ENCODE peak calls at places on chromosomes 16 and 17, in seven cellular contexts. Q is heart left ventricle, I is iPS DF 6.9, F is transverse colon, E is thyroid gland, N is tibial nerve, P is cardiac muscle cell. X is an unnamed sample.

GRCh38 chr17:45102856-45103255 is 29.5 kb downstream of the PLCD3 start:
- DNase-seq in I (no peak), E (peak; percentile 13), Q (no peak), N (no peak), P (no peak), F (no peak), X (no peak)

GRCh38 chr16:75204410-75204758 is 2.6 kb downstream of the CTRB2 start:
- DNase-seq in F (no peak), P (no peak), N (no peak), Q (no peak), E (no peak), I (no peak), X (no peak)

GRCh38 chr16:14199624-14200023 is 128.5 kb downstream of the MRTFB start:
- DNase-seq in N (no peak), E (no peak), F (no peak), I (no peak), P (no peak), Q (no peak), X (no peak)

GRCh38 chr17:7632492-7632894 is 2.6 kb downstream of the SHBG start:
- DNase-seq in F (peak; percentile 40), I (no peak), N (no peak), Q (no peak), E (peak; percentile 15), P (peak; percentile 72), X (peak; percentile 48)

GRCh38 chr16:57834936-57835335 is 32.6 kb upstream of the KIFC3 start:
- DNase-seq in I (no peak), N (no peak), P (peak; percentile 29), Q (no peak), E (no peak), F (no peak), X (no peak)

GRCh38 chr16:85153046-85153445 is 40.8 kb upstream of the CIBAR2 start:
- DNase-seq in P (no peak), Q (no peak), I (no peak), E (no peak), F (no peak), N (no peak), X (no peak)

GRCh38 chr17:74389094-74389753 is 21.9 kb downstream of the GPR142 start:
- DNase-seq in Q (no peak), I (no peak), P (no peak), N (no peak), F (no peak), E (no peak), X (no peak)

GRCh38 chr17:18186271-18186982 is 2.8 kb downstream of the ALKBH5 start:
- DNase-seq in I (no peak), P (peak; percentile 80), E (no peak), Q (peak; percentile 27), F (no peak), N (peak; percentile 5), X (no peak)

GRCh38 chr17:16122697-16123434 is 92.5 kb downstream of the NCOR1 start:
- DNase-seq in F (no peak), N (no peak), I (no peak), P (no peak), Q (no peak), E (peak; percentile 14), X (no peak)

GRCh38 chr16:31698901-31699300 is 171.2 kb downstream of the AHSP start:
- DNase-seq in F (no peak), I (no peak), Q (no peak), E (no peak), P (no peak), N (no peak), X (no peak)

GRCh38 chr17:83152745-83153611 is 73.6 kb downstream of the METRNL start:
- DNase-seq in E (no peak), F (peak; percentile 42), Q (peak; percentile 64), N (peak; percentile 63), I (no peak), P (no peak), X (peak; percentile 73)

GRCh38 chr16:23949630-23950290 is 114.0 kb downstream of the PRKCB start:
- DNase-seq in Q (no peak), F (peak; percentile 67), E (peak; percentile 23), I (no peak), P (no peak), N (no peak), X (no peak)

GRCh38 chr16:49457196-49457595 is 83.6 kb downstream of the C16orf78 start:
- DNase-seq in Q (no peak), N (no peak), E (no peak), P (no peak), I (no peak), F (no peak), X (no peak)

GRCh38 chr17:45430738-45431530 is 1.7 kb downstream of the ARHGAP27 start:
- DNase-seq in I (no peak), Q (no peak), E (peak; percentile 84), F (peak; percentile 88), P (peak; percentile 14), N (no peak), X (no peak)

GRCh38 chr16:10828851-10829331 is 10.3 kb upstream of the TVP23A start:
- DNase-seq in E (peak; percentile 99), N (peak; percentile 84), Q (peak; percentile 93), I (no peak), P (peak; percentile 97), F (peak; percentile 86), X (peak; percentile 52)

GRCh38 chr17:75146597-75146996 is 7.7 kb downstream of the JPT1 start:
- DNase-seq in N (no peak), F (no peak), Q (no peak), P (peak; percentile 32), I (no peak), E (no peak), X (no peak)

DNA sequence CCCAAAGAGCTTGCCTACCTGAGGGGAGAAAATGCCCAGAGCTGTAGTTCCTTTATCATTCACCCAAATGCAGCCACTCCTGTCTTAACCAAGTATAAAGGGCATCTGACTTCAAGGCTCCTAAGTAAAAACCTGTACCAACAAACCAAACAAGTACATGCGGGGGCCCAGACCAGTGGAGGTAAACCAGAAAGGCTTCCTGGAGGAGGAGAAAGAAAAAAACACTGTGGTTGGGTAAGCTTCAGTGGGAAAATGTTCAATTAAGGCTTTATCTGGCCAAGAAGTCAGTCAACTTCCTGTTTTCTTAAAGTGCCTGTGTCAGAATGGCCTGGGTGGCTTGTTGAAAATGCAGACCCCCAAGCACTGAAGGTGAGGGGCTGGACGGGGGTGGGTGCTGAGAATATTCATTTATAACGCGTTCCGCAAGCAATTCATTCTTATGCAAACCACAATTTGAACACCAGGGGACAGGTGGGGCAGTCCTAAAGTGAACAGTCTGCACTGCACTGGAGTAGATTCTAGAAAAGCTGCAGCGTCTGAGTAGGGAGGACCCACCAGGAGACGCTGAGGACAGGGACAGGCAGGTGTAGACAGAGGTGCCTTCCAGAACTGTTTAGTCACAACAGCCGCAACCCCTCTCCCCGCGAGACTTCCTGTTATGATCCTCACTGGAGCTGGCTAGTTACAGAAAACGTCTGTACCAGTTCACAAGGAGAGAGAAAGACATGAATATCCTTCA is 467.1 kb downstream of the SOX9 start:
- DNase-seq in N (no peak), Q (no peak), I (no peak), F (peak; percentile 49), E (no peak), P (peak; percentile 57), X (no peak)
- H3K27ac ChIP-seq in N (peak overlapping the region; percentile 48), Q (no peak overlapping the region), I (no peak overlapping the region), F (peak overlapping the region; percentile 83), E (no peak overlapping the region), P (no peak overlapping the region), X (no peak overlapping the region)

DNA sequence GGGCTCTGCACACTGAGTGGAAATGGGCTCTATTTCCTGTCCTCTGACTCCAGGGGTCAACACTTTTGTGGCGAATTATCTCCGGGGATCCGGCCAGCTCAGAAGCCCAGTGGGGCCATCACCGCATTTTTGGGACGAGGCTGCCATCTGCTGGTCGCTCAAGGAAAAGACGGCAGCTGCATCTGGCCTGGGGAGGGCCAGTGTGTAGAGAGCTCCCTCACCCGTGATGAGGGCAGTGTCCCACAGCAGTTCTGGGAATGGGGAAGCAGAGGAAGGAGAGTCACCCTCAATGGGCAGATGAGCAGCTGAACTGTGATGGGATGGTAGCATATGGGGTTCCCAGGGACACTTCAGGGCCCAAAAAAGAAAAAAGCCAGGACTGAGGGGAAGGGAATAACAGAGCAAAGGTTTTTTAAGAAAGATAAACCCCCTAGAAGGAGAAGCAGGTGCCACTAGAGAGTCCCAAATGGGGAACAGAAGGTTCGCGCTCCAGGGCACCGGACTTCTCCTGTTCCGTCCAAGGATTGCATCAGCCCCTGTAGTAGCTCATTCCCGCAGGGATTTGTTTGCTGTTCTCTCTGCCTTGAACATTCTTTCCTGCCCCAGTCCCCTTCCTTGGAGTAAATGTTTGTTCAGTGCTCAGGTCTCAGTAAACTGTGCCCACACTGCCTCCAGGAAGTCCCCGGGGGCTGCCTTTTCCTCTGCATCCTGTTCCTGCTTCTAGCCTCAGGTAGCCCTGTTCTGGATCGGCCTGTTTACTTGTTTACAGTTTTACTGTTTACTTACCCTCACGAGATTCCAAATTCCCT is 9.3 kb upstream of the ABCC12 start:
- DNase-seq in F (peak; percentile 77), I (peak; percentile 60), E (peak; percentile 65), P (peak; percentile 78), Q (peak; percentile 65), N (peak; percentile 68), X (peak; percentile 75)
- H3K4me3 ChIP-seq in F (no peak overlapping the region), I (no peak overlapping the region), E (no peak overlapping the region), P (no peak overlapping the region), Q (no peak overlapping the region), N (no peak overlapping the region), X (no peak overlapping the region)

DNA sequence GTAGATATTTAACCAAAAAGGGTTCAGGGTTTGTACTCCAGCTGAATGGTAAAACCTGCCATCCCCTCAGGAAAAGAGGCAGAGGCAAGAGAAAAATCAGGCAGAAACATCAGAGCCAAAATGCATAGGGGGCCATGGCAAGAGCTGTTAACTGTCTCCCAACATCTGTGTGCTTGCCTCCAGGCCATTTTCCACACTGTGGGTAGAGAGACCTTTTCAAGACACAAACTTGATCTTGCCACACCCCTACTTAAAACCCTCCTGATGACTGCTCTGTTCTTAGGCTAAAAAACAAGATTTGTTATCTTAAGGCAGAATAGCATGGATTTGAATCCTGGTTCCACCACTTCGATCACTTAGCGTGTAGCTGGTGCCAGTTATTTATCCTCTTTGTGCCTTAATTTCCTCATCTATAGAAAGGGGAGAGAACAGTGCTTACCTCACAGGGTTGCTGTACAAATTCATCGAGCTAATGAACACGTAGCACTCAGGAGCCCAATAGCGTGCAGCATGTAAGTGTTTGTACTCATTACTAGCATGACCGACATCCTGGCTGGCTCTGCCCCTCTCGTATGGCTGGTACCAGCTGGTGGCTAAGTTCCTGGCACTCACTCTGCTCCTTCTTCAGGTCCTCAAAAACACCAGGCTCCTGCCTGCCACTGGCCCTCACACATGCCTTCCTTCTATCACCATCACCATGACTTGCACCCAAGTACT is 25.8 kb downstream of the STAT3 start:
- DNase-seq in P (no peak), I (no peak), Q (no peak), E (peak; percentile 93), N (no peak), F (no peak), X (no peak)
- H3K4me1 ChIP-seq in P (peaks cover 11% of the 10 kb centered on the region), I (peaks cover 6% of the 10 kb centered on the region), Q (peaks cover 26% of the 10 kb centered on the region), E (peaks cover 59% of the 10 kb centered on the region), N (peaks cover 64% of the 10 kb centered on the region), F (peaks cover 28% of the 10 kb centered on the region), X (no peaks in the 10 kb centered on the region)

DNA sequence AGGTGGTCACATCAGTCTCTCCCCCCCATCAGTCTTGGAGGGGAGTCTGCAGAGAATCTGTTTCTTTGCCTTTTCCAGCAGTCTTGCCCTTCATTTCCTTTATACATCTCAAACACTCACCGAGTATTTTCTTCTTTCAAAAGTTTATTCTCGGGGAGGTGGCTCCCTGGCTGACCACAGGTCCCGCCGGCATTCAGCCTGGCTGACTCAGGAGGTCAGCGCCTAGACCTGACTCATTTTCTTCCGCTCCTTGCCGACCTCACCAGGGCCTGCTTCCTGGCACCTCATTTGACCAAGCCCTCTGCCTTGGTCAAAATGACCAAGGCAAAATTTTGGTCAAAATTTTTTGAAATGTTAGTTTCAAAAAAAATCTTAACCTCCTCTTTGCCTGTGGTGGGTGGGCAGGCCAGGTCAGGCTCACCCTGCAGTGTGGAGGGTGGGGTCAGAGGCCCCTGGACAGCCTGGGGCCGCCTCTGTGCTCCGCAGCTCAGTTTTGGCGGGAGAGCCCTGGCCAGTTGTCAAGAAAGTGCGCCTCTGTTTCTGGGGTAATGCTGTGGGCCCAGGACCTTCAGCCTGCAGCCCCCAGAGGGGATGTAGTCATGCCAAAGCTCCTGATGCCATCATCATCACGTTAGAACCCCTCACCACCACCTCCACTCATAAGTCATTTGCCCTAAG is 165.6 kb downstream of the SPECC1 start:
- DNase-seq in Q (no peak), N (no peak), E (no peak), I (no peak), P (peak; percentile 61), F (no peak), X (no peak)
- H3K27ac ChIP-seq in Q (no peak overlapping the region), N (no peak overlapping the region), E (no peak overlapping the region), I (no peak overlapping the region), P (no peak overlapping the region), F (no peak overlapping the region), X (no peak overlapping the region)